ENCODE peak calls at places on chromosomes 4 and X, in four cellular contexts. I is fibroblast of lung, L is brain microvascular endothelial cell, M is PC-3. T is an unnamed sample.

GRCh38 chr4:106264331-106264728 is 51.7 kb downstream of the TBCK start:
- DNase-seq in I (no peak), L (no peak), M (no peak), T (no peak)

GRCh38 chr4:10192331-10192730 is 75.7 kb upstream of the WDR1 start:
- DNase-seq in I (no peak), L (no peak), M (no peak), T (no peak)

GRCh38 chr4:48223633-48224295 is 45.9 kb downstream of the TEC start:
- DNase-seq in I (no peak), L (no peak), M (peak), T (no peak)

GRCh38 chr4:23034726-23035125 is 342.0 kb downstream of the GBA3 start:
- DNase-seq in I (no peak), L (no peak), M (peak), T (no peak)

GRCh38 chr4:24470681-24471622 is 113.4 kb downstream of the DHX15 start:
- DNase-seq in I (peak), L (peak), M (peak), T (peak)

GRCh38 chr4:24922416-24922815 is 9.6 kb upstream of the CCDC149 start:
- DNase-seq in I (no peak), L (peak), M (no peak), T (no peak)

GRCh38 chr4:14222630-14223029 is 595.1 kb upstream of the BOD1L1 start:
- DNase-seq in I (peak), L (no peak), M (no peak), T (no peak)

GRCh38 chr4:73822389-73822788 is 14.1 kb upstream of the CXCL6 start:
- DNase-seq in I (no peak), L (no peak), M (peak), T (no peak)

GRCh38 chr4:98919996-98920395 is 8.9 kb downstream of the EIF4E start:
- DNase-seq in I (peak), L (no peak), M (peak), T (no peak)

GRCh38 chrX:46953137-46953527 is 40.9 kb downstream of the JADE3 start:
- DNase-seq in I (no peak), L (no peak), M (no peak), T (no peak)

GRCh38 chr4:105306158-105306781 is 159.6 kb downstream of the TET2 start:
- DNase-seq in I (no peak), L (peak), M (peak), T (no peak)

GRCh38 chr4:158068063-158068462 is 104.8 kb downstream of the GASK1B start:
- DNase-seq in I (no peak), L (no peak), M (no peak), T (no peak)

GRCh38 chr4:37946503-37947179 is 13.6 kb upstream of the PTTG2 start:
- DNase-seq in I (no peak), L (no peak), M (no peak), T (peak)

GRCh38 chr4:153095448-153096204 is 108.6 kb upstream of the TRIM2 start:
- DNase-seq in I (no peak), L (no peak), M (no peak), T (no peak)

GRCh38 chrX:154490021-154490413 is 412 bp downstream of the SLC10A3 start:
- DNase-seq in I (peak), L (no peak), M (peak), T (no peak)

GRCh38 chrX:39982927-39983326 is 114.8 kb downstream of the BCOR start:
- DNase-seq in I (no peak), L (no peak), M (peak), T (peak)

GRCh38 chr4:139735381-139736256 is 70.0 kb downstream of the MGST2 start:
- DNase-seq in I (peak), L (peak), M (no peak), T (peak)

GRCh38 chr4:176259330-176260090 is 9.5 kb downstream of the ASB5 start:
- DNase-seq in I (peak), L (peak), M (peak), T (no peak)

GRCh38 chr4:74623041-74623440 is 171.3 kb downstream of the BTC start:
- DNase-seq in I (peak), L (peak), M (peak), T (no peak)

GRCh38 chrX:53918697-53919096 is 125.6 kb downstream of the PHF8 start:
- DNase-seq in I (no peak), L (no peak), M (no peak), T (no peak)

GRCh38 chr4:56314207-56314915 is 72.9 kb downstream of the AASDH start:
- DNase-seq in I (no peak), L (no peak), M (no peak), T (no peak)

GRCh38 chr4:71732706-71733105 is 51.2 kb downstream of the GC start:
- DNase-seq in I (peak), L (peak), M (peak), T (no peak)

GRCh38 chr4:112823141-112823540 is 186.2 kb downstream of the LARP7 start:
- DNase-seq in I (no peak), L (no peak), M (no peak), T (no peak)

GRCh38 chrX:24026403-24026801 is 584 bp downstream of the KLHL15 start:
- DNase-seq in I (peak), L (no peak), M (no peak), T (no peak)

GRCh38 chr4:150082241-150082640 is 4.0 kb downstream of the DCLK2 start:
- DNase-seq in I (no peak), L (no peak), M (no peak), T (no peak)

GRCh38 chrX:142089193-142089592 is 115.9 kb downstream of the MAGEC2 start:
- DNase-seq in I (peak), L (no peak), M (peak), T (no peak)

GRCh38 chrX:150035531-150035930 is 97.2 kb upstream of the EOLA2 start:
- DNase-seq in I (no peak), L (no peak), M (peak), T (no peak)

GRCh38 chr4:165464813-165465381 is 86.1 kb downstream of the CPE start:
- DNase-seq in I (peak), L (peak), M (peak), T (no peak)

GRCh38 chr4:7777017-7777710 is 162.5 kb downstream of the AFAP1 start:
- DNase-seq in I (no peak), L (no peak), M (no peak), T (no peak)

GRCh38 chr4:96247096-96247495 is 407.2 kb downstream of the PDHA2 start:
- DNase-seq in I (no peak), L (no peak), M (no peak), T (no peak)

GRCh38 chr4:42277291-42277690 is 120.0 kb upstream of the SHISA3 start:
- DNase-seq in I (peak), L (no peak), M (peak), T (no peak)

GRCh38 chrX:40098264-40099045 is 697 bp upstream of the BCOR start:
- DNase-seq in I (peak), L (no peak), M (peak), T (peak)

GRCh38 chr4:113979157-113979972 is at the start of gene ARSJ:
- DNase-seq in I (peak), L (peak), M (peak), T (peak)

GRCh38 chrX:136148391-136148790 is 1.1 kb downstream of the FHL1 start:
- DNase-seq in I (no peak), L (no peak), M (no peak), T (no peak)
- H3K4me3 ChIP-seq in I (peak), L (peak), M (no peak), T (peak)

GRCh38 chr4:1768367-1769034 is 24.6 kb upstream of the FGFR3 start:
- DNase-seq in I (no peak), L (no peak), M (no peak), T (peak)

GRCh38 chr4:1770791-1771231 is 22.3 kb upstream of the FGFR3 start:
- DNase-seq in I (no peak), L (no peak), M (no peak), T (no peak)

GRCh38 chr4:1769692-1770091 is 23.4 kb upstream of the FGFR3 start:
- DNase-seq in I (no peak), L (no peak), M (no peak), T (no peak)

GRCh38 chr4:1771555-1772305 is 21.4 kb upstream of the FGFR3 start:
- DNase-seq in I (no peak), L (no peak), M (no peak), T (no peak)

DNA sequence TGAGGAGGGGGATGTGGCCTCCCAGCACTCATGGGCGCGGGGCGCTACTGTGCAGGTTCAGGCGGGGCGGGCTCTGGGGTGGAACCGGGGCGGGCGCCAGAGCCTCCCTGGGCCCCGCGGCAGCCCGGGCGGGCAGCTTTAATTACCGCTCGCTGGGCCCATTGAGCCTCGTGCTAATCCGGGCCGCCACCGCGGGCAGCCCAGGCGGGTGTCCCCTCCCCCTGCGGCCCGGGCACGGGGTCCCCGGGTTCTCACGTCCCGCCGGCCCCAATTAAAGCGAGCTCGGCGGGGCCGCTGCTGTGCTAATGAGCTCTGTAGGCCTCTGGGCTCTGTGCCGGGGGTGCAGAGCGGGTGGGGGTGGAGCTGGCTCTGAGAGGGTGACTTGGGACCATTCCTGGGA is 22.8 kb upstream of the FGFR3 start:
- DNase-seq in I (no peak), L (no peak), M (no peak), T (no peak)
- H3K27ac ChIP-seq in I (no peak), L (no peak), M (no peak), T (peak)

GRCh38 chr4:155954118-155954503 is 445 bp upstream of the CTSO start:
- DNase-seq in I (peak), L (no peak), M (no peak), T (peak)
- H3K4me3 ChIP-seq in I (peak), L (peak), M (peak), T (peak)

DNA sequence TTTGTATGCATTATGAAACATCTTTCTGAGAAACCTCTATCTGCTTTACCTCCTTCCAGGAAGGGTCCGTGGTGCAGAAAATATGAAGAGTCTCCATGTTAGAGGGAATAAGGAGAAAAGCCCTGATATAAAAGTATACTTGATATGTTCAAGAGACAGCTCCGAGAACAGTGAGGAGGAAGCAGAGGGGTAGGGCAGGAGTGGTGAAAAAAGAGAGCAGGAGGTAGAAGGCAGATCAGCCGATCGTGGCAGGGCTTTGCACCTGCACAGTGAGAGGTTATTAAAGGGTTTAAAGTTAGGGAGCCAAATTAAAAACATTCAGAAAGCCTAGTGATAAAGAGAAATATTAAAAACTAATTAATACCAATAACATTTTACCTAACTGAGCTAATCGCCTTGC is 419.7 kb downstream of the FAT4 start:
- DNase-seq in I (no peak), L (no peak), M (no peak), T (no peak)
- H3K27ac ChIP-seq in I (no peak), L (peak), M (no peak), T (no peak)

GRCh38 chr4:80197132-80197573 is at the start of gene PRDM8:
- DNase-seq in I (no peak), L (no peak), M (no peak), T (no peak)

GRCh38 chr4:80199004-80199579 is 1.8 kb downstream of the PRDM8 start:
- DNase-seq in I (no peak), L (no peak), M (no peak), T (no peak)

GRCh38 chr4:80197601-80198444 is 520 bp downstream of the PRDM8 start:
- DNase-seq in I (no peak), L (no peak), M (no peak), T (peak)

GRCh38 chr4:80195441-80196139 is 1.7 kb upstream of the PRDM8 start:
- DNase-seq in I (no peak), L (no peak), M (no peak), T (no peak)

GRCh38 chr4:80196259-80197131 is 808 bp upstream of the PRDM8 start:
- DNase-seq in I (no peak), L (no peak), M (no peak), T (no peak)
- H3K4me3 ChIP-seq in I (peak), L (peak), M (no peak), T (peak)

GRCh38 chrX:31154941-31155340 is 83.1 kb upstream of the FTHL17 start:
- DNase-seq in I (no peak), L (no peak), M (no peak), T (no peak)

GRCh38 chrX:31153475-31154047 is 81.7 kb upstream of the FTHL17 start:
- DNase-seq in I (no peak), L (no peak), M (no peak), T (no peak)
- H3K27ac ChIP-seq in I (no peak), L (no peak), M (no peak), T (no peak)

GRCh38 chrX:18885317-18886004 is 98.5 kb downstream of the PHKA2 start:
- DNase-seq in I (peak), L (no peak), M (no peak), T (no peak)
- H3K4me3 ChIP-seq in I (no peak), L (peak), M (peak), T (peak)

T was measured in lower lobe of right lung.